ENCODE peak calls at places on chromosome 10, in five cellular contexts. L is stimulated activated CD4-positive, alpha-beta T cell treated with anti-CD3 and anti-CD28 coated beads, Interleukin-1b, Interleukin-23, amount 100 ng/mL, for 24 hours; Q is tibial artery; J is EL; F is aorta. C is an unnamed sample.

GRCh38 chr10:103921750-103922195 is 3.8 kb upstream of the STN1 start:
- DNase-seq in F (no peak), L (no peak), Q (no peak), J (no peak), C (peak; percentile 59)

GRCh38 chr10:91311601-91312000 is 91.1 kb downstream of the PCGF5 start:
- DNase-seq in J (no peak), Q (no peak), L (no peak), F (no peak), C (no peak)

GRCh38 chr10:5219262-5219661 is 22.6 kb downstream of the AKR1C4 start:
- DNase-seq in L (no peak), J (no peak), Q (no peak), F (no peak), C (no peak)

GRCh38 chr10:78059916-78060315 is 26.3 kb downstream of the RPS24 start:
- DNase-seq in Q (no peak), L (no peak), F (no peak), J (no peak), C (no peak)

GRCh38 chr10:109282510-109282909 is 640.8 kb downstream of the XPNPEP1 start:
- DNase-seq in F (no peak), L (no peak), J (peak; percentile 82), Q (no peak), C (no peak)

GRCh38 chr10:126640391-126640790 is 30.1 kb downstream of the C10orf90 start:
- DNase-seq in L (no peak), J (peak; percentile 30), Q (no peak), F (no peak), C (no peak)

GRCh38 chr10:1498746-1499343 is 238.5 kb downstream of the ADARB2 start:
- DNase-seq in F (no peak), J (no peak), L (no peak), Q (no peak), C (no peak)

GRCh38 chr10:11330383-11331020 is 280.9 kb downstream of the USP6NL start:
- DNase-seq in F (no peak), Q (no peak), L (no peak), J (no peak), C (no peak)

GRCh38 chr10:62109532-62110293 is 158.9 kb downstream of the RTKN2 start:
- DNase-seq in J (no peak), F (no peak), Q (no peak), L (no peak), C (peak; percentile 32)

GRCh38 chr10:43202224-43202656 is 64.0 kb downstream of the CSGALNACT2 start:
- DNase-seq in L (no peak), F (no peak), J (no peak), Q (peak; percentile 67), C (peak; percentile 83)

GRCh38 chr10:77537051-77537450 is 100.6 kb downstream of the KCNMA1 start:
- DNase-seq in F (no peak), L (no peak), Q (no peak), J (no peak), C (no peak)

GRCh38 chr10:34960983-34961382 is 129.2 kb downstream of the CUL2 start:
- DNase-seq in J (no peak), L (no peak), F (no peak), Q (no peak), C (no peak)

GRCh38 chr10:68598978-68599753 is 39.0 kb downstream of the TET1 start:
- DNase-seq in L (no peak), J (peak; percentile 11), F (peak; percentile 51), Q (peak; percentile 69), C (no peak)